ENCODE peak calls at places on chromosomes 5 and 9, in five cellular contexts. K is stimulated activated CD4-positive, alpha-beta T cell treated with anti-CD3 and anti-CD28 coated beads, TNF-alpha, amount 100 ng/mL, for 24 hours; N is NCI-H1092 treated with DMSO at 0.1 percent for 48 hours; R is iPS DF 6.9; Z is iPS-NIHi11. V is an unnamed sample.

GRCh38 chr5:132076202-132076830 is 2.7 kb downstream of the CSF2 start:
- DNase-seq in N (no peak), K (no peak), R (no peak), Z (no peak), V (no peak)

GRCh38 chr5:146662229-146662628 is 146.2 kb upstream of the GPR151 start:
- DNase-seq in R (no peak), Z (peak), K (no peak), N (no peak), V (peak)

GRCh38 chr5:143534764-143535159 is 131.3 kb upstream of the NR3C1 start:
- DNase-seq in N (no peak), Z (no peak), K (no peak), R (no peak), V (no peak)

GRCh38 chr9:13915591-13916301 is 398.2 kb downstream of the NFIB start:
- DNase-seq in N (no peak), Z (no peak), R (no peak), K (no peak), V (no peak)

GRCh38 chr9:91298304-91298703 is 63.4 kb downstream of the AUH start:
- DNase-seq in N (no peak), K (no peak), Z (no peak), R (no peak), V (no peak)

GRCh38 chr5:110088676-110089436 is 399.1 kb downstream of the MAN2A1 start:
- DNase-seq in N (no peak), R (no peak), K (no peak), Z (no peak), V (no peak)

GRCh38 chr9:8686502-8686901 is 886.9 kb upstream of the DMAC1 start:
- DNase-seq in N (no peak), R (no peak), K (no peak), Z (no peak), V (no peak)

GRCh38 chr9:138051586-138052321 is 174.2 kb downstream of the CACNA1B start:
- DNase-seq in N (no peak), K (no peak), Z (peak), R (no peak), V (no peak)

GRCh38 chr9:131276107-131276888 is at the start of gene FAM78A:
- DNase-seq in Z (peak), R (no peak), K (peak), N (no peak), V (no peak)

GRCh38 chr9:114339130-114339908 is 9.7 kb downstream of the ORM2 start:
- DNase-seq in Z (peak), N (peak), K (peak), R (no peak), V (no peak)

GRCh38 chr9:125260564-125260963 is 1.1 kb upstream of the GAPVD1 start:
- DNase-seq in R (no peak), N (no peak), K (no peak), Z (no peak), V (peak)

GRCh38 chr5:96288166-96288844 is 144.7 kb downstream of the PCSK1 start:
- DNase-seq in R (no peak), Z (no peak), K (no peak), N (no peak), V (no peak)

GRCh38 chr5:6748142-6748541 is 34.9 kb downstream of the TENT4A start:
- DNase-seq in Z (no peak), N (no peak), K (no peak), R (no peak), V (no peak)

GRCh38 chr9:92550765-92551164 is 15.0 kb upstream of the ECM2 start:
- DNase-seq in R (no peak), Z (no peak), K (no peak), N (no peak), V (no peak)

GRCh38 chr5:122192477-122192876 is 63.1 kb downstream of the ZNF474 start:
- DNase-seq in N (no peak), Z (no peak), K (no peak), R (no peak), V (no peak)

GRCh38 chr5:134446938-134447337 is 35.3 kb upstream of the CDKN2AIPNL start:
- DNase-seq in K (no peak), R (no peak), N (no peak), Z (no peak), V (no peak)